ENCODE peak calls at places on chromosome 20, in ten cellular contexts. S, H, P, G, R, A, C, B, V and O are unnamed samples.

GRCh38 chr20:20297181-20297580 is 70.7 kb upstream of the INSM1 start:
- DNase-seq in R (no peak), V (no peak), B (no peak), P (no peak), H (no peak), S (no peak), A (no peak), G (no peak), C (no peak), O (no peak)

GRCh38 chr20:62358171-62358719 is 8.9 kb downstream of the LAMA5 start:
- DNase-seq in R (no peak), S (no peak), V (no peak), A (no peak), B (no peak), C (no peak), P (no peak), G (no peak), H (no peak), O (no peak)

GRCh38 chr20:38196016-38196415 is 30.9 kb upstream of the TGM2 start:
- DNase-seq in P (no peak), H (no peak), V (no peak), S (no peak), C (no peak), G (no peak), B (no peak), A (no peak), R (no peak), O (no peak)

GRCh38 chr20:5080384-5080877 is 39.3 kb downstream of the PCNA start:
- DNase-seq in B (no peak), P (peak; percentile 78), G (no peak), S (no peak), R (peak; percentile 69), V (no peak), A (no peak), H (peak; percentile 54), C (no peak), O (no peak)

GRCh38 chr20:41888434-41888833 is 270.3 kb upstream of the CHD6 start:
- DNase-seq in P (no peak), S (no peak), V (no peak), B (no peak), H (no peak), C (no peak), A (no peak), R (no peak), G (no peak), O (no peak)

GRCh38 chr20:855466-856360 is 22.2 kb downstream of the FAM110A start:
- DNase-seq in R (no peak), V (no peak), G (no peak), P (no peak), B (peak; percentile 19), C (no peak), H (no peak), S (no peak), A (peak; percentile 22), O (no peak)

GRCh38 chr20:12925214-12925755 is 83.5 kb upstream of the SPTLC3 start:
- DNase-seq in V (peak; percentile 79), S (peak; percentile 31), A (peak; percentile 69), R (peak; percentile 85), C (peak; percentile 88), G (peak; percentile 56), H (peak; percentile 85), B (peak; percentile 93), P (peak; percentile 88), O (peak; percentile 74)

GRCh38 chr20:62323980-62324906 is 21.4 kb downstream of the ADRM1 start:
- DNase-seq in A (no peak), C (no peak), V (no peak), P (no peak), R (no peak), S (no peak), B (no peak), G (no peak), H (no peak), O (no peak)

GRCh38 chr20:11810316-11811130 is 107.2 kb upstream of the BTBD3 start:
- DNase-seq in G (no peak), V (no peak), C (peak; percentile 60), A (peak; percentile 86), P (peak; percentile 86), S (no peak), R (peak; percentile 79), B (no peak), H (peak; percentile 91), O (no peak)

GRCh38 chr20:8981482-8981881 is 87.4 kb upstream of the PLCB4 start:
- DNase-seq in V (no peak), A (no peak), H (peak; percentile 21), G (no peak), R (no peak), S (no peak), B (no peak), C (no peak), P (no peak), O (no peak)

GRCh38 chr20:49179368-49180277 is 8.5 kb downstream of the STAU1 start:
- DNase-seq in B (no peak), A (no peak), C (no peak), H (no peak), P (no peak), R (peak; percentile 17), S (no peak), V (no peak), G (no peak), O (no peak)

GRCh38 chr20:7976015-7976414 is 35.8 kb upstream of the HAO1 start:
- DNase-seq in A (no peak), V (no peak), S (no peak), G (no peak), P (peak; percentile 9), R (peak; percentile 11), C (no peak), H (peak; percentile 34), B (no peak), O (no peak)

GRCh38 chr20:29878777-29879442 is 1378.6 kb upstream of the DEFB115 start:
- DNase-seq in P (no peak), A (no peak), S (peak; percentile 15), C (no peak), G (peak; percentile 33), H (no peak), V (peak; percentile 47), B (no peak), R (no peak), O (no peak)

GRCh38 chr20:46401478-46401860 is 4.9 kb downstream of the ELMO2 start:
- DNase-seq in P (no peak), H (no peak), G (no peak), V (no peak), B (no peak), R (no peak), S (no peak), A (no peak), C (no peak), O (no peak)

GRCh38 chr20:51598581-51598980 is 56.1 kb upstream of the NFATC2 start:
- DNase-seq in C (no peak), H (no peak), G (no peak), R (no peak), S (no peak), V (no peak), P (no peak), A (no peak), B (no peak), O (no peak)